ENCODE peak calls at places on chromosomes 2 and 18, in four cellular contexts. One of them, this sample, is unnamed. For H3K36me3, the result is how much of the 10 kb centered on the place peaks cover.

GRCh38 chr2:106107509-106108131 is 86.5 kb downstream of the UXS1 start:
- DNase-seq in tibial nerve: no peak
- DNase-seq in K562: no peak
- DNase-seq in H1: no peak
- DNase-seq in this sample: no peak

GRCh38 chr2:113181491-113182051 is 7.8 kb downstream of the PSD4 start:
- DNase-seq in tibial nerve: no peak
- DNase-seq in K562: peak
- DNase-seq in H1: no peak
- DNase-seq in this sample: peak

GRCh38 chr2:135531231-135532197 is at the start of gene R3HDM1:
- DNase-seq in tibial nerve: peak
- DNase-seq in K562: peak
- DNase-seq in H1: peak
- DNase-seq in this sample: peak

GRCh38 chr2:157487271-157487610 is 43.4 kb upstream of the CYTIP start:
- DNase-seq in tibial nerve: no peak
- DNase-seq in K562: no peak
- DNase-seq in H1: no peak
- DNase-seq in this sample: no peak

GRCh38 chr18:62386616-62387015 is 61.5 kb downstream of the TNFRSF11A start:
- DNase-seq in tibial nerve: no peak
- DNase-seq in K562: no peak
- DNase-seq in H1: no peak
- DNase-seq in this sample: no peak

GRCh38 chr2:145813481-145813880 is 1293.6 kb upstream of the ZEB2 start:
- DNase-seq in tibial nerve: no peak
- DNase-seq in K562: no peak
- DNase-seq in H1: no peak
- DNase-seq in this sample: no peak

GRCh38 chr2:10777111-10777841 is 35.3 kb downstream of the PDIA6 start:
- DNase-seq in tibial nerve: no peak
- DNase-seq in K562: no peak
- DNase-seq in H1: no peak
- DNase-seq in this sample: peak

GRCh38 chr2:25808006-25808383 is 70.3 kb downstream of the ASXL2 start:
- DNase-seq in tibial nerve: no peak
- DNase-seq in K562: no peak
- DNase-seq in H1: no peak
- DNase-seq in this sample: no peak

GRCh38 chr2:105919826-105920225 is 175.1 kb downstream of the NCK2 start:
- DNase-seq in tibial nerve: no peak
- DNase-seq in K562: peak
- DNase-seq in H1: no peak
- DNase-seq in this sample: no peak

GRCh38 chr2:88627856-88628568 is 748 bp upstream of the EIF2AK3 start:
- DNase-seq in tibial nerve: peak
- DNase-seq in K562: peak
- DNase-seq in H1: peak
- DNase-seq in this sample: peak

GRCh38 chr2:191620144-191620543 is 57.8 kb upstream of the NABP1 start:
- DNase-seq in tibial nerve: no peak
- DNase-seq in K562: no peak
- DNase-seq in H1: no peak
- DNase-seq in this sample: no peak

GRCh38 chr2:181305151-181306123 is 151.7 kb upstream of the ITGA4 start:
- DNase-seq in tibial nerve: no peak
- DNase-seq in K562: no peak
- DNase-seq in H1: no peak
- DNase-seq in this sample: no peak

GRCh38 chr2:137168564-137168963 is 403.2 kb downstream of the THSD7B start:
- DNase-seq in tibial nerve: no peak
- DNase-seq in K562: no peak
- DNase-seq in H1: no peak
- DNase-seq in this sample: no peak

GRCh38 chr2:200180943-200181342 is 125.5 kb upstream of the SPATS2L start:
- DNase-seq in tibial nerve: no peak
- DNase-seq in K562: no peak
- DNase-seq in H1: no peak
- DNase-seq in this sample: no peak

GRCh38 chr18:24734058-24734457 is 273.6 kb downstream of the HRH4 start:
- DNase-seq in tibial nerve: no peak
- DNase-seq in K562: no peak
- DNase-seq in H1: no peak
- DNase-seq in this sample: no peak

GRCh38 chr2:215784371-215784783 is 229.0 kb downstream of the MREG start:
- DNase-seq in tibial nerve: no peak
- DNase-seq in K562: no peak
- DNase-seq in H1: no peak
- DNase-seq in this sample: no peak

GRCh38 chr2:150063950-150064549 is 423.4 kb downstream of the RND3 start:
- DNase-seq in tibial nerve: no peak
- DNase-seq in K562: no peak
- DNase-seq in H1: peak
- DNase-seq in this sample: no peak

GRCh38 chr2:109027702-109028101 is 38.7 kb upstream of the EDAR start:
- DNase-seq in tibial nerve: no peak
- DNase-seq in K562: no peak
- DNase-seq in H1: no peak
- DNase-seq in this sample: no peak

GRCh38 chr2:190420822-190421221 is 12.7 kb downstream of the MFSD6 start:
- DNase-seq in tibial nerve: no peak
- DNase-seq in K562: no peak
- DNase-seq in H1: no peak
- DNase-seq in this sample: no peak

GRCh38 chr2:173239644-173240043 is 115.0 kb upstream of the CDCA7 start:
- DNase-seq in tibial nerve: no peak
- DNase-seq in K562: no peak
- DNase-seq in H1: no peak
- DNase-seq in this sample: no peak

GRCh38 chr2:7517122-7517487 is 599.9 kb downstream of the RNF144A start:
- DNase-seq in tibial nerve: no peak
- DNase-seq in K562: no peak
- DNase-seq in H1: no peak
- DNase-seq in this sample: no peak

GRCh38 chr2:230957756-230958391 is 32.8 kb upstream of the GPR55 start:
- DNase-seq in tibial nerve: no peak
- DNase-seq in K562: no peak
- DNase-seq in H1: no peak
- DNase-seq in this sample: no peak

GRCh38 chr2:113876503-113877387 is 13.1 kb upstream of the ACTR3 start:
- DNase-seq in tibial nerve: no peak
- DNase-seq in K562: no peak
- DNase-seq in H1: no peak
- DNase-seq in this sample: peak

GRCh38 chr2:74740395-74741075 is 86.5 kb downstream of the SEMA4F start:
- DNase-seq in tibial nerve: no peak
- DNase-seq in K562: no peak
- DNase-seq in H1: peak
- DNase-seq in this sample: peak

GRCh38 chr2:240832205-240832727 is 12.2 kb upstream of the KIF1A start:
- DNase-seq in tibial nerve: peak
- DNase-seq in K562: peak
- DNase-seq in H1: peak
- DNase-seq in this sample: peak

GRCh38 chr18:25735447-25735846 is 355.0 kb downstream of the SS18 start:
- DNase-seq in tibial nerve: no peak
- DNase-seq in K562: no peak
- DNase-seq in H1: no peak
- DNase-seq in this sample: no peak

GRCh38 chr2:43106767-43107527 is 119.5 kb downstream of the ZFP36L2 start:
- DNase-seq in tibial nerve: no peak
- DNase-seq in K562: no peak
- DNase-seq in H1: no peak
- DNase-seq in this sample: no peak

GRCh38 chr2:14779252-14779651 is 146.7 kb downstream of the LRATD1 start:
- DNase-seq in tibial nerve: no peak
- DNase-seq in K562: no peak
- DNase-seq in H1: no peak
- DNase-seq in this sample: no peak

GRCh38 chr2:607709-608108 is 69.5 kb downstream of the TMEM18 start:
- DNase-seq in tibial nerve: no peak
- DNase-seq in K562: no peak
- DNase-seq in H1: no peak
- DNase-seq in this sample: no peak

GRCh38 chr2:98013407-98014042 is 17.8 kb upstream of the TMEM131 start:
- DNase-seq in tibial nerve: no peak
- DNase-seq in K562: no peak
- DNase-seq in H1: no peak
- DNase-seq in this sample: no peak
- TF ChIP-seq EP300 in tibial nerve: no peak
- TF ChIP-seq EP300 in K562: no peak
- TF ChIP-seq EP300 in H1: no peak
- TF ChIP-seq EP300 in this sample: no peak

DNA sequence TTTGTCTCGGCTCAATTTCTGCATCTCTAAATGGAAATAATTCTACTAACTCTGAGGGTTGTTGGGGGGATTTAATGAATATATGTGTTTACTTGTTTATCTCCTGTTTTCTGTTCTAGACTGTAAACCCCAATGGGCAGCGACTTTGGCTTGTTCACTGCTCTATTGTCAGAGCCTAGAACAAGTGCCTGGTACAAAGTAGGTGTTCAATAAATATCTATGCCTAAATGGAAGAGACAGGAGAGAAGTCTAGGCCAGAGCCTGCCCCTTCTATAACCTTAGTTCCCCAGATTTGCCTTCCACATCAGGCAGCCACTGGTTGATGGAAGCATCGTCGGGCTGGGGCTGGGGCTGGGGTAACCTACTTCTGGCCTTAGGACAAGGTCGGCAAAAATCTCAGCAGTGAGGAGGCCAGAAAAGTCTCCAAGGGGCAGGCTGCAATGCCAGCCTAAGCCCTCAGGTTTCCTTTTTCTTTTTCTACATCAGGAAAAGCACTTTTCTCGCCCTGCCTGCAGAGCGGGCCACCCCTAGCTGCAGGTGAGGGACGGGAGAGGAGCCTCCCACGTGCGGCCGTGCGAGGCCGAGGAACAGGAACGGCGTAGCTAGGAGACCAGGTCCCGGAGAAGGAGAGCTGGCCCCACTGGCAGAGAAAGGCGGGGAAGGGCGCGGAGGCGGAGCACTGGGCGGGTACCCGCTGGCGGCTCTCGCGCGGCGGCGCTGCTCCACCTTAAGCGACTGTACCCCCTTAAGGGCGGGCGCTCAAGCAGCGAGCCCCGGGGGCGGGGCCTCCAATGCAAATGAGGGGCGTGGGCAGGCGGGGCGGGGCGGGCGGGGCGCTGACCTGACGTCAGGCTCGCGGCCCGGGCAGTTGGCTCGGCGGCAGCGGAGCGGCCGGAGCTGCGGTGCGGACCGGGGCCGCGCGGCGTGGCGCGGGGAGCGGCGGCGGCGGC is at the start of gene CNNM4:
- DNase-seq in tibial nerve: peak
- DNase-seq in K562: peak
- DNase-seq in H1: peak
- DNase-seq in this sample: peak
- TF ChIP-seq POLR2A in tibial nerve: peak
- TF ChIP-seq POLR2A in K562: no peak
- TF ChIP-seq POLR2A in H1: no peak
- TF ChIP-seq POLR2A in this sample: no peak

DNA sequence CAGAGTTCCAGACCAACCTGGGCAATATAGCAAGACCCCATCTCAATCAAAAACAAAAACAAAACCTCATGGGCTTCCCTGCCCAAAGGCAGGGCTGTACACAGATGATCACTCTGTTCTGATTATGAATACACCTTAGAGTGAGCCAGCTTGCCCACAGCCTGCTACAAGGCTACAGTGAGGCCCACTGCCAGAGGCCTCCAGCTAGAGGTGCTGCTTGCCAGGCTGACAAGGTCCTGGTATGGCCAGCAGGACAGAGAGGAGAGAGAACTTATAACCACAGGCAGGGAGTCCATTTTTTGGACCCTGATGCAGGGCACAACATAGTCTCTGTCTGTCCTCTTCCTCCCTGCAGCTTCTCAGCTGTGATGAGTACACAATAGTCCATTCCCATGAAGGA is 41.5 kb downstream of the KANSL3 start:
- DNase-seq in tibial nerve: no peak
- DNase-seq in K562: no peak
- DNase-seq in H1: no peak
- DNase-seq in this sample: no peak
- H3K36me3 ChIP-seq in tibial nerve: half or more
- H3K36me3 ChIP-seq in K562: half or more
- H3K36me3 ChIP-seq in H1: under half
- H3K36me3 ChIP-seq in this sample: half or more

GRCh38 chr2:207848545-207848928 is 78.8 kb upstream of the FZD5 start:
- DNase-seq in tibial nerve: no peak
- DNase-seq in K562: no peak
- DNase-seq in H1: no peak
- DNase-seq in this sample: no peak

GRCh38 chr2:207847098-207847806 is 77.5 kb upstream of the FZD5 start:
- DNase-seq in tibial nerve: no peak
- DNase-seq in K562: no peak
- DNase-seq in H1: no peak
- DNase-seq in this sample: no peak

GRCh38 chr2:207849443-207849842 is 79.7 kb upstream of the FZD5 start:
- DNase-seq in tibial nerve: no peak
- DNase-seq in K562: no peak
- DNase-seq in H1: no peak
- DNase-seq in this sample: no peak

GRCh38 chr2:207845202-207845864 is 75.6 kb upstream of the FZD5 start:
- DNase-seq in tibial nerve: no peak
- DNase-seq in K562: no peak
- DNase-seq in H1: no peak
- DNase-seq in this sample: no peak

DNA sequence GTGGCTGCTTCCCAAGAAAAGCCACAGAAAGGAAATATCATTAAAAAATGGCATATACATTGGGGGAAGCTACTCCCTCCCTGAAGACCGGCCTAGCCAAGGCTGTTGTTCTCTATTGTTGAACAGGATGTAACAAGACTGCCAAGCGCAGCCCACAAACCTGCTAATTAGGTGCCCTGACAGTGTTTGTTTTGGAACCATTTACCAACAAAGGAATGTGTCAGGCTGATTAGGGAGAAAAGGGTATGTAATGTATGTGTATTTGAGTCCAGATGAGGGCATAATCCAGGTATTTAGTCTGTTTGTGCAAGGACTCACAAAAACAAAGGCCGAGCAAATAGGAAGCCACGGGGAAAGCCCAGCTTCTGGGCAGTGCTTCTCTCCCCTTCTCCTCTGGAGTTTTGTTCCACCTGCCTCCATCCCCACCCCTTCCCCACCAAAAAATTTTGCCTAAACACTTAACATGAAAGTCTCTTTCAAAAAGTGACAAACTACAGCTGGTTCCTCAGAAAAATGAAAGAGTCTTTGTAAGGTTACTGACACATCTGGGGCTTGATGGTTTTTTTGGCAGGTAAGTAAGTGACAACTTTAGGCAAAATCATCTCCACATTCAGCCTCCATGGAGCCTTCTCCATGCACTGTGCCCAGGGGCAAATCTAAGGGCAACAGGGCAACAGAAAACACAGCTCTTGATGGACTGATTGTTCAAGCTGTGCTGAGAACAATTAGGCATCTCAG is 78.3 kb upstream of the FZD5 start:
- DNase-seq in tibial nerve: no peak
- DNase-seq in K562: no peak
- DNase-seq in H1: no peak
- DNase-seq in this sample: peak
- TF ChIP-seq EP300 in tibial nerve: no peak
- TF ChIP-seq EP300 in K562: no peak
- TF ChIP-seq EP300 in H1: no peak
- TF ChIP-seq EP300 in this sample: no peak